ENCODE peak calls at places on chromosome 4, in four cellular contexts. One of them, this sample, is unnamed.

GRCh38 chr4:143558823-143559756 is 45.6 kb downstream of the SMARCA5 start:
- DNase-seq in activated gamma-delta T cell treated with Interleukin-2 at 50 U/mL for 16 hours: peak; percentile 65
- DNase-seq in kidney epithelial cell: peak; percentile 18
- DNase-seq in SIG-M5: no peak
- DNase-seq in this sample: peak; percentile 51

GRCh38 chr4:146507607-146508006 is 14.1 kb downstream of the SLC10A7 start:
- DNase-seq in activated gamma-delta T cell treated with Interleukin-2 at 50 U/mL for 16 hours: no peak
- DNase-seq in kidney epithelial cell: no peak
- DNase-seq in SIG-M5: no peak
- DNase-seq in this sample: no peak

GRCh38 chr4:118712872-118713271 is 27.7 kb downstream of the METTL14 start:
- DNase-seq in activated gamma-delta T cell treated with Interleukin-2 at 50 U/mL for 16 hours: no peak
- DNase-seq in kidney epithelial cell: no peak
- DNase-seq in SIG-M5: no peak
- DNase-seq in this sample: no peak

GRCh38 chr4:10173754-10174749 is 57.5 kb upstream of the WDR1 start:
- DNase-seq in activated gamma-delta T cell treated with Interleukin-2 at 50 U/mL for 16 hours: no peak
- DNase-seq in kidney epithelial cell: no peak
- DNase-seq in SIG-M5: no peak
- DNase-seq in this sample: no peak

GRCh38 chr4:84952004-84952403 is 14.5 kb downstream of the WDFY3 start:
- DNase-seq in activated gamma-delta T cell treated with Interleukin-2 at 50 U/mL for 16 hours: no peak
- DNase-seq in kidney epithelial cell: peak; percentile 73
- DNase-seq in SIG-M5: no peak
- DNase-seq in this sample: no peak

GRCh38 chr4:38948551-38948950 is 80.9 kb downstream of the FAM114A1 start:
- DNase-seq in activated gamma-delta T cell treated with Interleukin-2 at 50 U/mL for 16 hours: no peak
- DNase-seq in kidney epithelial cell: peak; percentile 60
- DNase-seq in SIG-M5: no peak
- DNase-seq in this sample: no peak

GRCh38 chr4:142366821-142367220 is 479.3 kb downstream of the INPP4B start:
- DNase-seq in activated gamma-delta T cell treated with Interleukin-2 at 50 U/mL for 16 hours: no peak
- DNase-seq in kidney epithelial cell: no peak
- DNase-seq in SIG-M5: no peak
- DNase-seq in this sample: no peak

GRCh38 chr4:116561717-116562116 is 523.7 kb downstream of the TRAM1L1 start:
- DNase-seq in activated gamma-delta T cell treated with Interleukin-2 at 50 U/mL for 16 hours: no peak
- DNase-seq in kidney epithelial cell: no peak
- DNase-seq in SIG-M5: no peak
- DNase-seq in this sample: no peak

GRCh38 chr4:73208376-73208775 is 50.2 kb downstream of the ANKRD17 start:
- DNase-seq in activated gamma-delta T cell treated with Interleukin-2 at 50 U/mL for 16 hours: no peak
- DNase-seq in kidney epithelial cell: no peak
- DNase-seq in SIG-M5: no peak
- DNase-seq in this sample: no peak

GRCh38 chr4:137949746-137950145 is 292.4 kb downstream of the SLC7A11 start:
- DNase-seq in activated gamma-delta T cell treated with Interleukin-2 at 50 U/mL for 16 hours: no peak
- DNase-seq in kidney epithelial cell: no peak
- DNase-seq in SIG-M5: no peak
- DNase-seq in this sample: no peak

GRCh38 chr4:48546336-48546735 is 56.3 kb downstream of the ZAR1 start:
- DNase-seq in activated gamma-delta T cell treated with Interleukin-2 at 50 U/mL for 16 hours: no peak
- DNase-seq in kidney epithelial cell: no peak
- DNase-seq in SIG-M5: no peak
- DNase-seq in this sample: no peak

GRCh38 chr4:106541253-106541652 is 172.7 kb upstream of the GIMD1 start:
- DNase-seq in activated gamma-delta T cell treated with Interleukin-2 at 50 U/mL for 16 hours: no peak
- DNase-seq in kidney epithelial cell: peak; percentile 18
- DNase-seq in SIG-M5: no peak
- DNase-seq in this sample: no peak

GRCh38 chr4:5199912-5200311 is 148.6 kb downstream of the STK32B start:
- DNase-seq in activated gamma-delta T cell treated with Interleukin-2 at 50 U/mL for 16 hours: no peak
- DNase-seq in kidney epithelial cell: no peak
- DNase-seq in SIG-M5: no peak
- DNase-seq in this sample: no peak

GRCh38 chr4:21742326-21742725 is 206.2 kb downstream of the KCNIP4 start:
- DNase-seq in activated gamma-delta T cell treated with Interleukin-2 at 50 U/mL for 16 hours: no peak
- DNase-seq in kidney epithelial cell: no peak
- DNase-seq in SIG-M5: no peak
- DNase-seq in this sample: no peak

GRCh38 chr4:23234018-23234417 is 541.3 kb downstream of the GBA3 start:
- DNase-seq in activated gamma-delta T cell treated with Interleukin-2 at 50 U/mL for 16 hours: no peak
- DNase-seq in kidney epithelial cell: no peak
- DNase-seq in SIG-M5: no peak
- DNase-seq in this sample: no peak

GRCh38 chr4:118834070-118834469 is 1.9 kb downstream of the SEC24D start:
- DNase-seq in activated gamma-delta T cell treated with Interleukin-2 at 50 U/mL for 16 hours: no peak
- DNase-seq in kidney epithelial cell: no peak
- DNase-seq in SIG-M5: no peak
- DNase-seq in this sample: no peak

GRCh38 chr4:25425361-25425760 is 48.3 kb downstream of the ANAPC4 start:
- DNase-seq in activated gamma-delta T cell treated with Interleukin-2 at 50 U/mL for 16 hours: no peak
- DNase-seq in kidney epithelial cell: no peak
- DNase-seq in SIG-M5: no peak
- DNase-seq in this sample: no peak

GRCh38 chr4:160595646-160596045 is 1492.8 kb downstream of the RAPGEF2 start:
- DNase-seq in activated gamma-delta T cell treated with Interleukin-2 at 50 U/mL for 16 hours: no peak
- DNase-seq in kidney epithelial cell: no peak
- DNase-seq in SIG-M5: no peak
- DNase-seq in this sample: no peak

GRCh38 chr4:146632770-146633470 is 5.8 kb upstream of the POU4F2 start:
- DNase-seq in activated gamma-delta T cell treated with Interleukin-2 at 50 U/mL for 16 hours: no peak
- DNase-seq in kidney epithelial cell: no peak
- DNase-seq in SIG-M5: no peak
- DNase-seq in this sample: no peak

GRCh38 chr4:88599298-88599697 is 7.0 kb downstream of the HERC3 start:
- DNase-seq in activated gamma-delta T cell treated with Interleukin-2 at 50 U/mL for 16 hours: no peak
- DNase-seq in kidney epithelial cell: no peak
- DNase-seq in SIG-M5: no peak
- DNase-seq in this sample: no peak

GRCh38 chr4:44632733-44633132 is 18.7 kb downstream of the YIPF7 start:
- DNase-seq in activated gamma-delta T cell treated with Interleukin-2 at 50 U/mL for 16 hours: no peak
- DNase-seq in kidney epithelial cell: no peak
- DNase-seq in SIG-M5: no peak
- DNase-seq in this sample: no peak

GRCh38 chr4:64899563-64899962 is 490.3 kb upstream of the TECRL start:
- DNase-seq in activated gamma-delta T cell treated with Interleukin-2 at 50 U/mL for 16 hours: no peak
- DNase-seq in kidney epithelial cell: peak; percentile 12
- DNase-seq in SIG-M5: no peak
- DNase-seq in this sample: no peak

GRCh38 chr4:59612235-59612634 is 1587.9 kb upstream of the ADGRL3 start:
- DNase-seq in activated gamma-delta T cell treated with Interleukin-2 at 50 U/mL for 16 hours: no peak
- DNase-seq in kidney epithelial cell: peak; percentile 31
- DNase-seq in SIG-M5: no peak
- DNase-seq in this sample: no peak

GRCh38 chr4:18815081-18815778 is 793.7 kb upstream of the LCORL start:
- DNase-seq in activated gamma-delta T cell treated with Interleukin-2 at 50 U/mL for 16 hours: no peak
- DNase-seq in kidney epithelial cell: no peak
- DNase-seq in SIG-M5: no peak
- DNase-seq in this sample: no peak

GRCh38 chr4:25312496-25313193 is at the start of gene ZCCHC4:
- DNase-seq in activated gamma-delta T cell treated with Interleukin-2 at 50 U/mL for 16 hours: peak; percentile 90
- DNase-seq in kidney epithelial cell: no peak
- DNase-seq in SIG-M5: peak; percentile 31
- DNase-seq in this sample: peak; percentile 94

GRCh38 chr4:122894802-122895201 is 27.6 kb downstream of the NUDT6 start:
- DNase-seq in activated gamma-delta T cell treated with Interleukin-2 at 50 U/mL for 16 hours: no peak
- DNase-seq in kidney epithelial cell: peak; percentile 31
- DNase-seq in SIG-M5: no peak
- DNase-seq in this sample: no peak

GRCh38 chr4:119097282-119097900 is 38.2 kb upstream of the MYOZ2 start:
- DNase-seq in activated gamma-delta T cell treated with Interleukin-2 at 50 U/mL for 16 hours: no peak
- DNase-seq in kidney epithelial cell: no peak
- DNase-seq in SIG-M5: no peak
- DNase-seq in this sample: no peak

GRCh38 chr4:85106805-85107336 is 140.4 kb upstream of the WDFY3 start:
- DNase-seq in activated gamma-delta T cell treated with Interleukin-2 at 50 U/mL for 16 hours: no peak
- DNase-seq in kidney epithelial cell: no peak
- DNase-seq in SIG-M5: no peak
- DNase-seq in this sample: no peak

GRCh38 chr4:135533053-135533452 is 1331.5 kb upstream of the PABPC4L start:
- DNase-seq in activated gamma-delta T cell treated with Interleukin-2 at 50 U/mL for 16 hours: no peak
- DNase-seq in kidney epithelial cell: no peak
- DNase-seq in SIG-M5: no peak
- DNase-seq in this sample: no peak

GRCh38 chr4:3830774-3831528 is 64.8 kb downstream of the ADRA2C start:
- DNase-seq in activated gamma-delta T cell treated with Interleukin-2 at 50 U/mL for 16 hours: no peak
- DNase-seq in kidney epithelial cell: no peak
- DNase-seq in SIG-M5: no peak
- DNase-seq in this sample: no peak

GRCh38 chr4:7630559-7631287 is 196.0 kb upstream of the PSAPL1 start:
- DNase-seq in activated gamma-delta T cell treated with Interleukin-2 at 50 U/mL for 16 hours: no peak
- DNase-seq in kidney epithelial cell: peak; percentile 16
- DNase-seq in SIG-M5: no peak
- DNase-seq in this sample: no peak

GRCh38 chr4:184825394-184826314 is at the start of gene ACSL1:
- DNase-seq in activated gamma-delta T cell treated with Interleukin-2 at 50 U/mL for 16 hours: peak; percentile 73
- DNase-seq in kidney epithelial cell: no peak
- DNase-seq in SIG-M5: peak; percentile 4
- DNase-seq in this sample: peak; percentile 69

GRCh38 chr4:163404570-163404969 is 60.9 kb downstream of the NPY5R start:
- DNase-seq in activated gamma-delta T cell treated with Interleukin-2 at 50 U/mL for 16 hours: no peak
- DNase-seq in kidney epithelial cell: no peak
- DNase-seq in SIG-M5: no peak
- DNase-seq in this sample: no peak

GRCh38 chr4:19034089-19034488 is 1012.5 kb upstream of the LCORL start:
- DNase-seq in activated gamma-delta T cell treated with Interleukin-2 at 50 U/mL for 16 hours: no peak
- DNase-seq in kidney epithelial cell: no peak
- DNase-seq in SIG-M5: no peak
- DNase-seq in this sample: no peak

GRCh38 chr4:10982305-10982704 is 297.7 kb upstream of the CLNK start:
- DNase-seq in activated gamma-delta T cell treated with Interleukin-2 at 50 U/mL for 16 hours: no peak
- DNase-seq in kidney epithelial cell: no peak
- DNase-seq in SIG-M5: no peak
- DNase-seq in this sample: no peak

GRCh38 chr4:110196871-110197420 is 1.5 kb downstream of the ELOVL6 start:
- DNase-seq in activated gamma-delta T cell treated with Interleukin-2 at 50 U/mL for 16 hours: peak; percentile 55
- DNase-seq in kidney epithelial cell: no peak
- DNase-seq in SIG-M5: no peak
- DNase-seq in this sample: peak; percentile 70

GRCh38 chr4:105990933-105991332 is 95.7 kb downstream of the NPNT start:
- DNase-seq in activated gamma-delta T cell treated with Interleukin-2 at 50 U/mL for 16 hours: no peak
- DNase-seq in kidney epithelial cell: peak; percentile 73
- DNase-seq in SIG-M5: no peak
- DNase-seq in this sample: no peak

GRCh38 chr4:60133414-60133813 is 1066.7 kb upstream of the ADGRL3 start:
- DNase-seq in activated gamma-delta T cell treated with Interleukin-2 at 50 U/mL for 16 hours: no peak
- DNase-seq in kidney epithelial cell: no peak
- DNase-seq in SIG-M5: no peak
- DNase-seq in this sample: no peak

GRCh38 chr4:101696276-101697010 is 94.1 kb upstream of the BANK1 start:
- DNase-seq in activated gamma-delta T cell treated with Interleukin-2 at 50 U/mL for 16 hours: no peak
- DNase-seq in kidney epithelial cell: no peak
- DNase-seq in SIG-M5: no peak
- DNase-seq in this sample: no peak

This sample was measured in naive thymus-derived CD8-positive, alpha-beta T cell.